ENCODE peak calls at places on chromosomes 11 and 22, in five cellular contexts. W is caudate nucleus, C is left cardiac atrium, K is substantia nigra, B is pancreas. V is an unnamed sample.

GRCh38 chr11:120929664-120930154 is 94.2 kb upstream of the TBCEL start:
- DNase-seq in K (no peak), W (no peak), B (peak; percentile 24), C (peak; percentile 53), V (peak; percentile 8)

GRCh38 chr11:130145975-130146776 is 13.4 kb upstream of the ST14 start:
- DNase-seq in C (no peak), W (no peak), B (peak; percentile 64), K (no peak), V (peak; percentile 22)

GRCh38 chr11:82759649-82760048 is 26.0 kb upstream of the FAM181B start:
- DNase-seq in B (no peak), C (no peak), K (no peak), W (no peak), V (no peak)

GRCh38 chr22:50697667-50698506 is 25.3 kb downstream of the SHANK3 start:
- DNase-seq in C (no peak), W (no peak), K (no peak), B (no peak), V (no peak)

GRCh38 chr11:76035020-76035419 is 171.3 kb downstream of the WNT11 start:
- DNase-seq in W (no peak), C (no peak), K (no peak), B (no peak), V (no peak)

GRCh38 chr22:47131611-47132427 is 369.4 kb downstream of the TBC1D22A start:
- DNase-seq in B (no peak), C (peak; percentile 9), W (no peak), K (no peak), V (no peak)

GRCh38 chr22:50582562-50583293 is at the start of gene CHKB:
- DNase-seq in W (peak; percentile 97), C (peak; percentile 99), B (peak; percentile 99), K (peak; percentile 96), V (peak; percentile 98)

GRCh38 chr22:44573451-44573850 is 75.4 kb upstream of the RTL6 start:
- DNase-seq in W (no peak), K (no peak), C (no peak), B (no peak), V (no peak)

GRCh38 chr11:130827697-130828377 is 88.4 kb downstream of the SNX19 start:
- DNase-seq in B (peak; percentile 48), C (peak; percentile 81), K (no peak), W (no peak), V (peak; percentile 79)

GRCh38 chr11:132318421-132319157 is 948.2 kb downstream of the NTM start:
- DNase-seq in K (no peak), B (no peak), C (no peak), W (no peak), V (peak; percentile 72)

GRCh38 chr22:35567214-35567792 is 26.7 kb downstream of the RASD2 start:
- DNase-seq in W (peak; percentile 30), K (no peak), B (no peak), C (no peak), V (no peak)

GRCh38 chr22:41480397-41480735 is 11.4 kb downstream of the ACO2 start:
- DNase-seq in K (no peak), C (no peak), B (no peak), W (no peak), V (peak; percentile 82)

GRCh38 chr11:68382358-68382998 is 70.1 kb downstream of the LRP5 start:
- DNase-seq in K (no peak), W (no peak), B (no peak), C (no peak), V (no peak)